ENCODE peak calls at places on chromosomes 5 and 9, in nine cellular contexts. Y, L, K, H, R, X, C, Z and A are unnamed samples.

GRCh38 chr5:145743396-145744061 is 91.6 kb downstream of the PRELID2 start:
- DNase-seq in C (no peak), Z (no peak), K (peak), X (no peak), R (no peak), H (no peak), L (no peak), Y (no peak), A (no peak)

GRCh38 chr5:125256296-125256695 is 509.9 kb upstream of the ZNF608 start:
- DNase-seq in K (no peak), C (no peak), X (no peak), Z (no peak), H (no peak), R (no peak), L (no peak), Y (no peak), A (no peak)

GRCh38 chr5:150143725-150144058 is 12.0 kb downstream of the PDGFRB start:
- DNase-seq in Y (no peak), R (no peak), K (no peak), H (no peak), Z (no peak), C (no peak), X (no peak), L (no peak), A (peak)

GRCh38 chr9:35688558-35689350 is 971 bp downstream of the TPM2 start:
- DNase-seq in L (no peak), X (no peak), C (no peak), Y (no peak), Z (no peak), H (no peak), K (no peak), R (no peak), A (peak)

GRCh38 chr5:32707394-32707997 is 3.6 kb upstream of the NPR3 start:
- DNase-seq in C (no peak), R (no peak), Z (no peak), Y (no peak), L (peak), K (peak), H (no peak), X (no peak), A (no peak)

GRCh38 chr5:4627887-4628286 is 512.2 kb upstream of the ADAMTS16 start:
- DNase-seq in Z (no peak), R (no peak), X (no peak), K (no peak), C (no peak), H (no peak), Y (no peak), L (no peak), A (no peak)

GRCh38 chr9:85420750-85421149 is 321.0 kb downstream of the AGTPBP1 start:
- DNase-seq in Y (no peak), X (no peak), H (peak), K (peak), R (no peak), L (no peak), Z (no peak), C (no peak), A (no peak)

GRCh38 chr9:137311971-137312851 is 10.1 kb upstream of the NRARP start:
- DNase-seq in K (no peak), X (no peak), Z (peak), R (peak), L (no peak), Y (peak), C (no peak), H (no peak), A (peak)

GRCh38 chr5:163565931-163566608 is 60.7 kb downstream of the MAT2B start:
- DNase-seq in C (no peak), Z (peak), Y (peak), H (peak), K (peak), X (peak), L (no peak), R (peak), A (no peak)

GRCh38 chr9:42852133-42852532 is 668.7 kb downstream of the SPATA31A6 start:
- DNase-seq in Z (peak), K (peak), L (no peak), H (peak), C (no peak), R (no peak), X (no peak), Y (peak), A (no peak)

GRCh38 chr9:104927216-104927911 is 591 bp downstream of the ABCA1 start:
- DNase-seq in K (peak), Z (peak), Y (peak), C (no peak), L (no peak), X (no peak), H (peak), R (peak), A (peak)

GRCh38 chr5:133147411-133147810 is 95.6 kb downstream of the HSPA4 start:
- DNase-seq in X (no peak), L (no peak), R (no peak), H (no peak), Z (no peak), C (no peak), K (no peak), Y (no peak), A (peak)

GRCh38 chr5:10474521-10475075 is 32.9 kb downstream of the ROPN1L start:
- DNase-seq in R (no peak), X (no peak), C (no peak), Y (no peak), H (no peak), K (no peak), Z (no peak), L (no peak), A (no peak)

GRCh38 chr5:159038907-159039306 is 60.8 kb downstream of the EBF1 start:
- DNase-seq in R (no peak), Y (no peak), C (no peak), X (no peak), K (no peak), L (no peak), Z (no peak), H (no peak), A (no peak)